ENCODE peak calls at places on chromosomes 3 and 15, in eight cellular contexts. Z is CD8-positive, alpha-beta memory T cell; C is sigmoid colon; G is CD8-positive, alpha-beta T cell; H is upper lobe of right lung; K is IMR-90; F is cardiac muscle cell; E is PC-9. U is an unnamed sample. For H3K4me1, the result is how much of the 10 kb centered on the place peaks cover.

GRCh38 chr15:69976366-69976994 is 121.2 kb downstream of the TLE3 start:
- DNase-seq in Z (no peak), C (no peak), G (peak), H (no peak), K (peak), F (peak), E (peak), U (no peak)

GRCh38 chr15:36506733-36507356 is 72.6 kb upstream of the CDIN1 start:
- DNase-seq in Z (no peak), C (no peak), G (no peak), H (no peak), K (no peak), F (no peak), E (no peak), U (no peak)

GRCh38 chr3:180979949-180980348 is 9.6 kb downstream of the DNAJC19 start:
- DNase-seq in Z (no peak), C (no peak), G (no peak), H (no peak), K (no peak), F (no peak), E (no peak), U (no peak)

GRCh38 chr3:52609316-52609815 is 73.0 kb downstream of the UQCC5 start:
- DNase-seq in Z (no peak), C (no peak), G (no peak), H (no peak), K (peak), F (no peak), E (no peak), U (no peak)

GRCh38 chr15:66704783-66705113 is 2.7 kb downstream of the SMAD6 start:
- DNase-seq in Z (no peak), C (no peak), G (no peak), H (no peak), K (no peak), F (no peak), E (peak), U (no peak)

GRCh38 chr15:77266708-77267387 is 153.1 kb downstream of the PEAK1 start:
- DNase-seq in Z (no peak), C (no peak), G (no peak), H (no peak), K (peak), F (no peak), E (peak), U (no peak)

GRCh38 chr3:76438971-76439370 is 600.9 kb upstream of the ROBO2 start:
- DNase-seq in Z (no peak), C (no peak), G (no peak), H (no peak), K (peak), F (no peak), E (no peak), U (no peak)

GRCh38 chr3:115784739-115785571 is 161.6 kb downstream of the GAP43 start:
- DNase-seq in Z (no peak), C (no peak), G (no peak), H (no peak), K (peak), F (peak), E (no peak), U (no peak)

GRCh38 chr15:70584838-70585706 is 178.3 kb downstream of the UACA start:
- DNase-seq in Z (peak), C (no peak), G (peak), H (no peak), K (peak), F (peak), E (peak), U (no peak)

GRCh38 chr3:43363621-43364266 is 77.4 kb downstream of the SNRK start:
- DNase-seq in Z (no peak), C (peak), G (no peak), H (no peak), K (peak), F (no peak), E (no peak), U (no peak)

GRCh38 chr15:36590838-36591237 is 11.4 kb downstream of the CDIN1 start:
- DNase-seq in Z (no peak), C (no peak), G (no peak), H (no peak), K (peak), F (no peak), E (no peak), U (no peak)

GRCh38 chr3:187044871-187045552 is 94.3 kb downstream of the RPL39L start:
- DNase-seq in Z (no peak), C (no peak), G (no peak), H (no peak), K (no peak), F (no peak), E (no peak), U (no peak)

GRCh38 chr15:91268510-91268909 is 168.5 kb downstream of the SV2B start:
- DNase-seq in Z (no peak), C (no peak), G (no peak), H (no peak), K (no peak), F (no peak), E (no peak), U (no peak)

GRCh38 chr3:177371903-177372302 is 174.6 kb upstream of the TBL1XR1 start:
- DNase-seq in Z (no peak), C (no peak), G (no peak), H (no peak), K (no peak), F (no peak), E (no peak), U (no peak)

GRCh38 chr3:113968986-113969385 is 21.2 kb downstream of the ZDHHC23 start:
- DNase-seq in Z (no peak), C (no peak), G (no peak), H (no peak), K (no peak), F (no peak), E (no peak), U (no peak)

GRCh38 chr15:68313501-68314390 is 36.2 kb downstream of the FEM1B start:
- DNase-seq in Z (no peak), C (no peak), G (no peak), H (peak), K (no peak), F (no peak), E (no peak), U (no peak)

GRCh38 chr3:128076783-128077624 is 24.8 kb downstream of the SEC61A1 start:
- DNase-seq in Z (no peak), C (no peak), G (no peak), H (peak), K (no peak), F (peak), E (no peak), U (peak)

GRCh38 chr3:125512135-125512920 is 7.7 kb downstream of the SNX4 start:
- DNase-seq in Z (no peak), C (no peak), G (no peak), H (no peak), K (peak), F (no peak), E (no peak), U (no peak)

GRCh38 chr15:70742928-70743327 is 20.4 kb downstream of the UACA start:
- DNase-seq in Z (no peak), C (no peak), G (no peak), H (no peak), K (no peak), F (no peak), E (no peak), U (no peak)

GRCh38 chr3:14606663-14607339 is 44.8 kb upstream of the CCDC174 start:
- DNase-seq in Z (no peak), C (no peak), G (no peak), H (no peak), K (no peak), F (no peak), E (no peak), U (no peak)

GRCh38 chr15:85704021-85704420 is 90.7 kb downstream of the KLHL25 start:
- DNase-seq in Z (no peak), C (no peak), G (peak), H (no peak), K (peak), F (no peak), E (no peak), U (no peak)

GRCh38 chr15:58065445-58066041 is at the start of gene ALDH1A2:
- DNase-seq in Z (no peak), C (peak), G (no peak), H (peak), K (no peak), F (peak), E (no peak), U (peak)

GRCh38 chr3:40877651-40878463 is 321.4 kb upstream of the CTNNB1 start:
- DNase-seq in Z (no peak), C (peak), G (no peak), H (peak), K (no peak), F (no peak), E (no peak), U (peak)

GRCh38 chr3:23968467-23969184 is 23.5 kb downstream of the NR1D2 start:
- DNase-seq in Z (no peak), C (no peak), G (no peak), H (no peak), K (peak), F (no peak), E (no peak), U (no peak)

GRCh38 chr15:69712999-69713398 is 260.4 kb downstream of the RPLP1 start:
- DNase-seq in Z (no peak), C (no peak), G (no peak), H (no peak), K (no peak), F (no peak), E (no peak), U (no peak)

GRCh38 chr3:31185004-31185357 is 290.5 kb upstream of the GADL1 start:
- DNase-seq in Z (no peak), C (no peak), G (no peak), H (no peak), K (no peak), F (no peak), E (no peak), U (no peak)

GRCh38 chr3:37031115-37031682 is 37.9 kb downstream of the MLH1 start:
- DNase-seq in Z (no peak), C (peak), G (no peak), H (no peak), K (peak), F (no peak), E (no peak), U (no peak)

GRCh38 chr3:100696161-100696560 is 13.1 kb upstream of the TFG start:
- DNase-seq in Z (no peak), C (no peak), G (no peak), H (no peak), K (no peak), F (no peak), E (no peak), U (no peak)

GRCh38 chr3:101011086-101011485 is 17.9 kb upstream of the ABI3BP start:
- DNase-seq in Z (no peak), C (no peak), G (no peak), H (no peak), K (peak), F (no peak), E (no peak), U (no peak)

GRCh38 chr15:73922186-73923151 is 3.8 kb upstream of the LOXL1 start:
- DNase-seq in Z (no peak), C (no peak), G (no peak), H (no peak), K (peak), F (peak), E (no peak), U (peak)

GRCh38 chr15:73923488-73924164 is 2.6 kb upstream of the LOXL1 start:
- DNase-seq in Z (no peak), C (no peak), G (no peak), H (no peak), K (no peak), F (no peak), E (no peak), U (peak)

GRCh38 chr15:73923156-73923487 is 3.1 kb upstream of the LOXL1 start:
- DNase-seq in Z (no peak), C (no peak), G (no peak), H (no peak), K (no peak), F (no peak), E (no peak), U (peak)

GRCh38 chr15:73926191-73927002 is at the start of gene LOXL1:
- DNase-seq in Z (no peak), C (peak), G (no peak), H (peak), K (peak), F (peak), E (peak), U (peak)

DNA sequence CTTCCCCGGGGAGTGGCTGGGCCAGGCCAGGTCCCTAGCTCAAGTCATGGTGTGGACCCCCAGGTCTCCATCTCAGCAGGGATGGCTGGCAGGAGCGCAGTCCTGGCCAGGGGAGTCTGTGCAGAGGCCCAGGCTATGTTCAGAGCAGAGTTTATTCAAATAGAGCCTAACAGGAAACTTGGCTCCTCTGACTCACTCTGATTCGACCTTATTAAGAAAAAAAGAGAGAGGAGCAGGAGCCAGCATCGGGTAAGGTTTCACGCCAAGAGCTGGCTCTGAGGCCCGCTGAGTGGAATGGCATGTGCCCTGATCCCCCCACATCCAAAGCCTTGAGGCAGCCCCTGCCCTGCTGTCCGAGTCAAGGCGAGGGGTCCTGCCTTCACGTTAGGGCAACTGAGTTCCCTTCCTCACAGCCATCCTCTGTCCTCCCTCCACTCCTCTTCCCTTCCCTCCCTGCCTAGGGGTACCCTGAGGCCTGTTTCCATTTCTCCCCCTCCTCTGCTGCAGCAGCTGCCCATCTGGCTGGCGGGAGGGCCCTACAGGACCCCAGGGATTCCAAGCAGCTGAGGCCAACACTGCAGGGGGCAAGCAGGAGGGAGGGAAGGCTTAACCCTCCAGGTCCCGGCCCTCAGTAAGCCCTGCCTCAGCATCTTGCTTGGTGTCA is 1.9 kb upstream of the LOXL1 start:
- DNase-seq in Z (no peak), C (no peak), G (no peak), H (no peak), K (peak), F (no peak), E (peak), U (peak)
- H3K4me1 ChIP-seq in Z (under half), C (half or more), G (under half), H (under half), K (half or more), F (under half), E (under half), U (half or more)

GRCh38 chr3:66472313-66473134 is 28.3 kb downstream of the LRIG1 start:
- DNase-seq in Z (no peak), C (no peak), G (peak), H (no peak), K (peak), F (no peak), E (no peak), U (no peak)

GRCh38 chr3:66473181-66473580 is 27.6 kb downstream of the LRIG1 start:
- DNase-seq in Z (no peak), C (no peak), G (no peak), H (no peak), K (peak), F (no peak), E (no peak), U (no peak)

GRCh38 chr3:66475386-66476020 is 25.3 kb downstream of the LRIG1 start:
- DNase-seq in Z (no peak), C (no peak), G (no peak), H (no peak), K (no peak), F (no peak), E (no peak), U (no peak)

GRCh38 chr3:66470956-66471686 is 29.7 kb downstream of the LRIG1 start:
- DNase-seq in Z (no peak), C (no peak), G (no peak), H (no peak), K (no peak), F (no peak), E (no peak), U (no peak)

DNA sequence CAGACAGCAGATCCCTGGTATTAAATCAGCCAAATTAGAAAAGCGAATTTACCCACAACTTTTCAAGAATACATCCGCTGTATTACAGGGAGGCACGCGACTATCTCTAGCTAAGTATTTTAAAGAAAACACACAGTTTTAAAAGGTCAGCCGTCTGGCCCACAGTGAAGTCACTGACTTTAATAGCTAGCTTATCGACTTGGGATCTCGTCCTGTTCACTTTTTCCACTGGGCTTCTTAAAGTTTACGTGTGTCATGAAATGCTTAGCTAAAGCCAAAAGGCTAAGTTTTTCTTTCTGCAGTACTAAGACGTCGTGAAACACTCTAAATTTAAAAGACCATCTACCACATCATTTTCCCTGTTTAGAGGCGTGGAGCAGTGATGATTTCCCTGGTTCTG is 27.2 kb downstream of the LRIG1 start:
- DNase-seq in Z (no peak), C (no peak), G (no peak), H (no peak), K (peak), F (no peak), E (no peak), U (no peak)
- H3K4me1 ChIP-seq in Z (under half), C (half or more), G (under half), H (under half), K (under half), F (under half), E (under half), U (under half)

GRCh38 chr15:51735611-51736010 is 1.8 kb downstream of the LYSMD2 start:
- DNase-seq in Z (no peak), C (no peak), G (peak), H (no peak), K (no peak), F (no peak), E (no peak), U (no peak)
- H3K4me1 ChIP-seq in Z (half or more), C (under half), G (half or more), H (under half), K (under half), F (under half), E (under half), U (under half)

GRCh38 chr3:184599143-184599542 is 37.6 kb downstream of the EPHB3 start:
- DNase-seq in Z (no peak), C (no peak), G (no peak), H (no peak), K (no peak), F (no peak), E (no peak), U (no peak)

GRCh38 chr3:184596233-184596632 is 34.6 kb downstream of the EPHB3 start:
- DNase-seq in Z (no peak), C (no peak), G (no peak), H (no peak), K (no peak), F (no peak), E (no peak), U (no peak)

GRCh38 chr3:184596886-184597575 is 35.4 kb downstream of the EPHB3 start:
- DNase-seq in Z (no peak), C (no peak), G (no peak), H (peak), K (no peak), F (no peak), E (no peak), U (peak)

GRCh38 chr3:184597783-184598182 is 36.2 kb downstream of the EPHB3 start:
- DNase-seq in Z (no peak), C (no peak), G (no peak), H (peak), K (no peak), F (no peak), E (no peak), U (peak)

DNA sequence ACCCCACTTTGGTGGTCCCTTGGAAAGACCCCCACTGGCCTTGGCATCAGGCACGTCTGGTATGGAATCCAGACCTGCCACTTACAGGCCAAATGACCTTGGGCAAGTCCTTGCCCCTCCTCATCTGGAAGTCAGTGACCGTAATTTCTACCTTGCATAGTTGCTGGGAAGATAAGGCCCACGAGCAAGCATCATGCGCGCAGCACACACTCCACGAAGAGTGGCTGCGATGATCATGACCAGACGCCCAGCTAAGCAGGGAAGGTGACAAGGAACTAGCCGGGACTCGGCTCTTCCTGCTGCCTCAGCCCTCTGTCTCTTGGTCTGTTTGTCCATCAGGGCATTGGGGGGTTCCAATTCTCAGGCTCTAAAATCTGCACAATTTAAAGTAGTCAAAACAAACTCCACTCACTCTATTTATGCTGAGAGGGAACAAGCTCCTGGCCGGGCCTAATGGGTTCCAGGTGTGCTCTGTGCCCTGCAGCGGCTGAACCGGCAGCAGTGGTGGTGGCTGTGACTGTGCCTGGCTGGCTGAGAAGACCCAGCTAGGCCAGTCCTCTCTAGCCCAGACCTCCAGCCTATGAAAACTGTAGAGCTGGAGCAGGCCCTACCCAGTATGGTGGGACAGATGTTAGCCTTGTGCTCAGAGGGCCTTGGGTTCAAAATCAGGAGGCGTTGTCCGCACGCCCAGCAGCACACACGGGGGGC is 36.8 kb downstream of the EPHB3 start:
- DNase-seq in Z (no peak), C (peak), G (no peak), H (peak), K (no peak), F (no peak), E (no peak), U (no peak)
- H3K4me1 ChIP-seq in Z (under half), C (under half), G (under half), H (under half), K (under half), F (half or more), E (under half), U (under half)

DNA sequence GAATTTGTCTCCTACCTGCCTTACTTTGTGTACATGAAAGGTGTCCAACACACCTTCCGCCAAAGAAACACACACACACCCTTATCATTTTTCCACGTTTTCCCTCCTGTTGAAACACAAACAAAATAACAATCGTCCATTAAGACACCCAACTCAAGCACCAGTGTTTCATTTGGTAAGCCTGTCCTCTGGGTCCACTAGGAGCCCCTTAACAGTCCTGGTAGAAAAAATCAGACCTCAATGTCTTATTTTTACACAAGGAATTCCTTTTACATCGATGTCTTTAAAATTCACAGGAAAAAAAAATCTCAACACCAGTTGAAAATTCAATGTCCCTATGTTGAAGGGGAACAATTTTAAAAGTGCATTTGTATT is 4.0 kb downstream of the HES1 start:
- DNase-seq in Z (no peak), C (no peak), G (no peak), H (no peak), K (peak), F (no peak), E (no peak), U (no peak)
- H3K4me1 ChIP-seq in Z (under half), C (half or more), G (under half), H (half or more), K (under half), F (under half), E (half or more), U (half or more)

GRCh38 chr3:129310612-129311011 is 31.9 kb downstream of the HMCES start:
- DNase-seq in Z (no peak), C (no peak), G (no peak), H (no peak), K (no peak), F (no peak), E (no peak), U (no peak)
- H3K4me1 ChIP-seq in Z (under half), C (under half), G (under half), H (under half), K (under half), F (under half), E (under half), U (under half)

U was measured in lower lobe of right lung.